ENCODE peak calls at places on chromosomes 1 and 21, in four cellular contexts. One of them, this sample, is unnamed.

GRCh38 chr1:66532214-66532613 is 1.7 kb upstream of the SGIP1 start:
- DNase-seq in CD8-positive, alpha-beta memory T cell: no peak
- DNase-seq in CD4-positive, alpha-beta T cell: no peak
- DNase-seq in keratinocyte: no peak
- DNase-seq in this sample: no peak

GRCh38 chr21:33975548-33976081 is 60.0 kb upstream of the ATP5PO start:
- DNase-seq in keratinocyte: peak; percentile 67
- DNase-seq in CD4-positive, alpha-beta T cell: peak; percentile 48
- DNase-seq in CD8-positive, alpha-beta memory T cell: peak; percentile 39
- DNase-seq in this sample: peak; percentile 66

GRCh38 chr1:238951809-238952208 is 434.6 kb upstream of the CHRM3 start:
- DNase-seq in CD8-positive, alpha-beta memory T cell: no peak
- DNase-seq in CD4-positive, alpha-beta T cell: no peak
- DNase-seq in keratinocyte: peak; percentile 4
- DNase-seq in this sample: no peak

GRCh38 chr1:41343790-41344679 is 17.2 kb upstream of the FOXO6 start:
- DNase-seq in keratinocyte: no peak
- DNase-seq in CD8-positive, alpha-beta memory T cell: no peak
- DNase-seq in CD4-positive, alpha-beta T cell: no peak
- DNase-seq in this sample: no peak

GRCh38 chr1:41933106-41933505 is 14.4 kb upstream of the HIVEP3 start:
- DNase-seq in keratinocyte: no peak
- DNase-seq in CD4-positive, alpha-beta T cell: no peak
- DNase-seq in CD8-positive, alpha-beta memory T cell: no peak
- DNase-seq in this sample: no peak

GRCh38 chr1:111912116-111912515 is 77.4 kb downstream of the KCND3 start:
- DNase-seq in CD4-positive, alpha-beta T cell: no peak
- DNase-seq in CD8-positive, alpha-beta memory T cell: no peak
- DNase-seq in keratinocyte: no peak
- DNase-seq in this sample: no peak

GRCh38 chr1:200640373-200641174 is 20.0 kb upstream of the KIF14 start:
- DNase-seq in CD4-positive, alpha-beta T cell: no peak
- DNase-seq in keratinocyte: no peak
- DNase-seq in CD8-positive, alpha-beta memory T cell: no peak
- DNase-seq in this sample: no peak

GRCh38 chr1:58841455-58841854 is 57.6 kb upstream of the JUN start:
- DNase-seq in CD4-positive, alpha-beta T cell: peak; percentile 5
- DNase-seq in keratinocyte: no peak
- DNase-seq in CD8-positive, alpha-beta memory T cell: no peak
- DNase-seq in this sample: no peak

GRCh38 chr1:30378991-30379581 is 344.3 kb downstream of the MATN1 start:
- DNase-seq in keratinocyte: peak; percentile 94
- DNase-seq in CD4-positive, alpha-beta T cell: no peak
- DNase-seq in CD8-positive, alpha-beta memory T cell: no peak
- DNase-seq in this sample: peak; percentile 66

GRCh38 chr1:185934476-185935189 is 200.4 kb downstream of the HMCN1 start:
- DNase-seq in keratinocyte: no peak
- DNase-seq in CD8-positive, alpha-beta memory T cell: no peak
- DNase-seq in CD4-positive, alpha-beta T cell: no peak
- DNase-seq in this sample: no peak

GRCh38 chr21:39510240-39510639 is 58.5 kb downstream of the SH3BGR start:
- DNase-seq in CD8-positive, alpha-beta memory T cell: no peak
- DNase-seq in CD4-positive, alpha-beta T cell: no peak
- DNase-seq in keratinocyte: no peak
- DNase-seq in this sample: no peak

GRCh38 chr1:172537366-172537765 is 4.4 kb downstream of the SUCO start:
- DNase-seq in CD4-positive, alpha-beta T cell: no peak
- DNase-seq in keratinocyte: no peak
- DNase-seq in CD8-positive, alpha-beta memory T cell: no peak
- DNase-seq in this sample: no peak

GRCh38 chr1:1626207-1627141 is 5.5 kb upstream of the MMP23B start:
- DNase-seq in CD8-positive, alpha-beta memory T cell: no peak
- DNase-seq in CD4-positive, alpha-beta T cell: no peak
- DNase-seq in keratinocyte: no peak
- DNase-seq in this sample: no peak

GRCh38 chr1:116494745-116495144 is 76.1 kb downstream of the CD58 start:
- DNase-seq in CD8-positive, alpha-beta memory T cell: no peak
- DNase-seq in keratinocyte: no peak
- DNase-seq in CD4-positive, alpha-beta T cell: no peak
- DNase-seq in this sample: no peak

GRCh38 chr1:205983925-205984725 is 19.1 kb downstream of the RAB7B start:
- DNase-seq in keratinocyte: no peak
- DNase-seq in CD8-positive, alpha-beta memory T cell: no peak
- DNase-seq in CD4-positive, alpha-beta T cell: no peak
- DNase-seq in this sample: peak; percentile 88

GRCh38 chr1:155294520-155295182 is 6.6 kb downstream of the PKLR start:
- DNase-seq in CD8-positive, alpha-beta memory T cell: no peak
- DNase-seq in keratinocyte: no peak
- DNase-seq in CD4-positive, alpha-beta T cell: no peak
- DNase-seq in this sample: no peak

GRCh38 chr1:186102559-186103148 is 272.4 kb downstream of the TPR start:
- DNase-seq in keratinocyte: no peak
- DNase-seq in CD4-positive, alpha-beta T cell: no peak
- DNase-seq in CD8-positive, alpha-beta memory T cell: no peak
- DNase-seq in this sample: no peak

GRCh38 chr1:2148691-2149090 is 45.9 kb downstream of the FAAP20 start:
- DNase-seq in keratinocyte: no peak
- DNase-seq in CD4-positive, alpha-beta T cell: peak; percentile 56
- DNase-seq in CD8-positive, alpha-beta memory T cell: peak; percentile 45
- DNase-seq in this sample: no peak

GRCh38 chr1:228152097-228152917 is 2.6 kb downstream of the GJC2 start:
- DNase-seq in CD4-positive, alpha-beta T cell: no peak
- DNase-seq in CD8-positive, alpha-beta memory T cell: no peak
- DNase-seq in keratinocyte: no peak
- DNase-seq in this sample: no peak

GRCh38 chr21:31141389-31142021 is 103.2 kb upstream of the KRTAP19-8 start:
- DNase-seq in CD4-positive, alpha-beta T cell: no peak
- DNase-seq in keratinocyte: no peak
- DNase-seq in CD8-positive, alpha-beta memory T cell: no peak
- DNase-seq in this sample: no peak

GRCh38 chr1:93703649-93704048 is 22.0 kb upstream of the BCAR3 start:
- DNase-seq in CD4-positive, alpha-beta T cell: no peak
- DNase-seq in CD8-positive, alpha-beta memory T cell: no peak
- DNase-seq in keratinocyte: no peak
- DNase-seq in this sample: no peak

GRCh38 chr1:163171826-163172225 is 30.9 kb downstream of the RGS5 start:
- DNase-seq in CD8-positive, alpha-beta memory T cell: no peak
- DNase-seq in CD4-positive, alpha-beta T cell: no peak
- DNase-seq in keratinocyte: no peak
- DNase-seq in this sample: no peak

GRCh38 chr1:146036990-146037646 is 15.6 kb upstream of the HJV start:
- DNase-seq in CD4-positive, alpha-beta T cell: peak; percentile 61
- DNase-seq in CD8-positive, alpha-beta memory T cell: peak; percentile 48
- DNase-seq in keratinocyte: no peak
- DNase-seq in this sample: peak; percentile 41

GRCh38 chr1:189220750-189221149 is 1256.9 kb downstream of the BRINP3 start:
- DNase-seq in CD4-positive, alpha-beta T cell: no peak
- DNase-seq in keratinocyte: no peak
- DNase-seq in CD8-positive, alpha-beta memory T cell: no peak
- DNase-seq in this sample: no peak

GRCh38 chr1:17276568-17276967 is 27.7 kb downstream of the PADI3 start:
- DNase-seq in CD4-positive, alpha-beta T cell: no peak
- DNase-seq in CD8-positive, alpha-beta memory T cell: no peak
- DNase-seq in keratinocyte: peak; percentile 82
- DNase-seq in this sample: peak; percentile 59

GRCh38 chr21:33721081-33721480 is 78.8 kb downstream of the ITSN1 start:
- DNase-seq in CD8-positive, alpha-beta memory T cell: no peak
- DNase-seq in CD4-positive, alpha-beta T cell: no peak
- DNase-seq in keratinocyte: no peak
- DNase-seq in this sample: no peak

GRCh38 chr1:156772728-156773497 is 5.6 kb downstream of the PRCC start:
- DNase-seq in keratinocyte: no peak
- DNase-seq in CD8-positive, alpha-beta memory T cell: no peak
- DNase-seq in CD4-positive, alpha-beta T cell: no peak
- DNase-seq in this sample: no peak

GRCh38 chr1:43427524-43427923 is 26.2 kb downstream of the HYI start:
- DNase-seq in CD8-positive, alpha-beta memory T cell: no peak
- DNase-seq in keratinocyte: no peak
- DNase-seq in CD4-positive, alpha-beta T cell: no peak
- DNase-seq in this sample: no peak

GRCh38 chr1:113109908-113110554 is 37.0 kb downstream of the LRIG2 start:
- DNase-seq in CD4-positive, alpha-beta T cell: no peak
- DNase-seq in keratinocyte: no peak
- DNase-seq in CD8-positive, alpha-beta memory T cell: no peak
- DNase-seq in this sample: no peak

GRCh38 chr1:33080373-33080772 is 580 bp upstream of the AZIN2 start:
- DNase-seq in keratinocyte: no peak
- DNase-seq in CD8-positive, alpha-beta memory T cell: no peak
- DNase-seq in CD4-positive, alpha-beta T cell: no peak
- DNase-seq in this sample: no peak
- H3K27ac ChIP-seq in keratinocyte: peak overlapping the region; percentile 11
- H3K27ac ChIP-seq in CD8-positive, alpha-beta memory T cell: peak overlapping the region; percentile 35
- H3K27ac ChIP-seq in CD4-positive, alpha-beta T cell: no peak overlapping the region
- H3K27ac ChIP-seq in this sample: no peak overlapping the region

DNA sequence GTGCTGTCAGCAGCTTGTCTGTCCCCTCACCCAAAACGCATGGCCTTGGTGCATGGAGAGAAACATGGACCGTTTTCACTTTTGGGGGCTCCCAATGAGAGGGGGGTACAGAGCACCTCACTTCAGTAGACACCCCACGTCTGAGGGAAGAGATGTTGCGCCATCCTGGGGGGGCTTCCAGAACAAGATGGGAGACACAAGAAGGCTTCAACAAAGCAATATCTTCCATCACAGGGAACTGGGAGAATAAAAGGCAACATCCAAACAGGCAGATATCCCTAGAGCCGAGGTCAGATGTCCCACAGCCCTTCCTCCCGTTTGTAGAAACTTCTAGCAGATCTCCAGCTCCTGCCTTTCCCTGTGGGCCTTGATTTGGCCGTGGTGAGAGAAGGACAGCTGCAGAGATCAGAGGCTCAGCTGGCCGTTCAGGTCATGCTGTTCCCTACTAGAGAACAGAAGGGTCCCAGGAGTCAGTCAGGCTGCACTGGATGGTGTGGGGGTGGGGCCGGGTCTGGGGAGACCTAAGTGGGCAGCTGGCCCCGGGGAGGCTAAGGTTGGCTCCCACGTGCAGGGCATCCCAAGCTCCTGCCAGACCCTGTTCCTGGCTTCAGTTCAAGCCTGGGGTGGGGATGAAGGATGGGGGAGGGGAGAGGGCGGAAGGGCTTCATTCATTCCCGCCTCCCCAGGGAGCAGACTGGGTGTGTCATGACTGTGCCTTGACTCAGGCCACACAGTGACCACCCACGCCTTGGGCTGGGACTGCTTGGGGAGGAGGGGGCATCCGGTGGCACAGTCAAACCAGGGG is 4.4 kb downstream of the PLOD1 start:
- DNase-seq in CD8-positive, alpha-beta memory T cell: no peak
- DNase-seq in CD4-positive, alpha-beta T cell: no peak
- DNase-seq in keratinocyte: no peak
- DNase-seq in this sample: no peak
- H3K27ac ChIP-seq in CD8-positive, alpha-beta memory T cell: no peak overlapping the region
- H3K27ac ChIP-seq in CD4-positive, alpha-beta T cell: no peak overlapping the region
- H3K27ac ChIP-seq in keratinocyte: no peak overlapping the region
- H3K27ac ChIP-seq in this sample: no peak overlapping the region

DNA sequence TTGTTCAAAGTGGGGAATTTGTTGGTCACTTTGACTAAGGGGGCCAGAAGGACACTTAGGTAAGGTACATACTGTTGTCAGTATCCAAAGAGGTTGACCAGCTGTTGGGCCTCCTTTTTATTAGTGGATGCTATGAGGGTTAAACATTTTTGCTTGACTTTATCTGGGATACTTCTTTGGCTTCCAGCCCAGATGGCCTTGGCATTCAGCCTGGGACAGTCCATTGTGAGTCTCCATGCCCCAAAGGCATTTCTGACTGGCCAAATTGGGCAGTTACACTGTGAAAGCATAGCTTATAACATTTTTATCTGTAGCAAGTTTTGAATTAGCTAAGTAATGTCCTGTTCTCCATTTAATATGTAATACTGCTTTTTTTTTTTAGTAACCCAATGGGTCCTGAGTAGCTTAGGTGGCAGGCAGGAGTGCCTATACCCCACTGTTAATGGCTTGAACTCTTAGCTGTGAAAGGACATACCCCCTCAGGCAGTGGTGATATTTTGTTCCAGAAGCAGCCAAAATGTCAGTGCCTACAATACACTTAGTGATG is 35.4 kb upstream of the CD1D start:
- DNase-seq in CD8-positive, alpha-beta memory T cell: no peak
- DNase-seq in keratinocyte: no peak
- DNase-seq in CD4-positive, alpha-beta T cell: no peak
- DNase-seq in this sample: no peak
- H3K27ac ChIP-seq in CD8-positive, alpha-beta memory T cell: no peak overlapping the region
- H3K27ac ChIP-seq in keratinocyte: peak overlapping the region; percentile 92
- H3K27ac ChIP-seq in CD4-positive, alpha-beta T cell: no peak overlapping the region
- H3K27ac ChIP-seq in this sample: peak overlapping the region; percentile 95

DNA sequence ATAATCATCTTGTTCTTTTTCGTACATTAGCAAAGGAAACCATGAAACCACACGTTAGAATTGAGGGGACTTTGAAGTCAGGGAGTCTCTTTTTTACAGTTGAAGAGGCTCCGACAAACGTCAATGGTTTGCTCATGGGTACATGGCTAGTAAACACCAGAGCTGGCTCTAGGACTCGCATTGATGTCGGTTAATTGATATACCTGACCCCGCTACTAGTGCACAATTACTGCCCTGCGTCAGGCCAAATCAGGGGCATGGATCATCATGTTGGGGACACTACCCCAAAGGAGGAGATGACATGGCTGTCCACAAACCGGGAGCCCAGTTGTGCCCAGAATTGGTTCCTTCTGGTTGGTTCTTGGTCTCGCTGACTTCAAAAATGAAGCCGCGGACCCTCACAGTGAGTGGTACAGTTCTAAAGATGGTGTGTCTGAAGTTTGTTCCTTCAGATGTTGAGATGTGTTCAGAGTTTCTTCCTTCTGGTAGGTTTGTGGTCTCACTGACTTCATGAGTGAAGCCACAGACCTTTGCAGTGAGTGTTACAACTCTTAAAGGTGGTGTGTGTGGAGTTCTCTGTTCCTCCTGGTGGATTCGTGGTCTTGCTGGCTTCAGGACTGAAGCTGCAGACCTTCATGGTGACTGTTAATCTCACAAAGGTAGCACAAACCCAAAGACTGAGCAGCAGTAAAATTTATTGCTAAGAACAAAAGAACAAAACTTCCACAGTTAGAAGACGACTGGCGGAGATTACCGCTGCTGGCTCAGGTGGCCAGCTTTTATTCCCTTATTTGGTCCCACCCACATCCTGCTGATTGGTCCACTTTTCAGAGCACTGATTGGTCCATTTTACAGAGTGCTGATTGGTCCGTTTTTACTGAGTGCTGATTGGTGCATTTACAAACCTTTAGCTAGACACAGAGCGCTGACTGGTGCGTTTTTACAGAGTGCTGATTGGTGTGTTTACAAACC is 126.9 kb upstream of the ERRFI1 start:
- DNase-seq in CD8-positive, alpha-beta memory T cell: peak; percentile 21
- DNase-seq in CD4-positive, alpha-beta T cell: peak; percentile 46
- DNase-seq in keratinocyte: no peak
- DNase-seq in this sample: no peak
- H3K27ac ChIP-seq in CD8-positive, alpha-beta memory T cell: peak overlapping the region; percentile 70
- H3K27ac ChIP-seq in CD4-positive, alpha-beta T cell: peak overlapping the region; percentile 88
- H3K27ac ChIP-seq in keratinocyte: no peak overlapping the region
- H3K27ac ChIP-seq in this sample: no peak overlapping the region

This sample was measured in epithelial cell of prostate.